ENCODE peak calls at places on chromosomes 2 and 18, in six cellular contexts. R, C, S, B, Y and I are unnamed samples.

GRCh38 chr2:106953779-106954178 is 67.8 kb upstream of the ST6GAL2 start:
- DNase-seq in R (no peak), C (no peak), S (no peak), B (no peak), Y (no peak), I (no peak)

GRCh38 chr2:207504513-207505171 is 25.1 kb upstream of the CREB1 start:
- DNase-seq in R (no peak), C (no peak), S (no peak), B (peak), Y (peak), I (no peak)

GRCh38 chr18:80251700-80252099 is 4.4 kb upstream of the PARD6G start:
- DNase-seq in R (no peak), C (no peak), S (no peak), B (no peak), Y (no peak), I (no peak)

GRCh38 chr2:122660786-122661634 is 905.6 kb downstream of the TSN start:
- DNase-seq in R (no peak), C (no peak), S (no peak), B (no peak), Y (no peak), I (no peak)

GRCh38 chr2:66390811-66391210 is 44.1 kb upstream of the MEIS1 start:
- DNase-seq in R (no peak), C (no peak), S (no peak), B (peak), Y (no peak), I (no peak)

GRCh38 chr2:158761626-158762025 is 33.5 kb upstream of the DAPL1 start:
- DNase-seq in R (no peak), C (no peak), S (no peak), B (peak), Y (peak), I (no peak)

GRCh38 chr2:181036848-181037603 is 56.6 kb downstream of the UBE2E3 start:
- DNase-seq in R (peak), C (no peak), S (no peak), B (peak), Y (peak), I (peak)

GRCh38 chr2:195408196-195408595 is 248.8 kb upstream of the SLC39A10 start:
- DNase-seq in R (no peak), C (no peak), S (no peak), B (no peak), Y (no peak), I (no peak)

GRCh38 chr2:133266926-133267590 is 301.2 kb downstream of the NCKAP5 start:
- DNase-seq in R (no peak), C (no peak), S (no peak), B (no peak), Y (no peak), I (no peak)

GRCh38 chr2:26139269-26140183 is 33.4 kb upstream of the GAREM2 start:
- DNase-seq in R (no peak), C (no peak), S (no peak), B (no peak), Y (no peak), I (no peak)

GRCh38 chr2:104690255-104690999 is 163.5 kb upstream of the POU3F3 start:
- DNase-seq in R (no peak), C (no peak), S (no peak), B (no peak), Y (peak), I (no peak)

GRCh38 chr2:229719926-229720652 is 5.7 kb upstream of the DNER start:
- DNase-seq in R (no peak), C (no peak), S (no peak), B (peak), Y (peak), I (no peak)

GRCh38 chr2:181250691-181251090 is 206.5 kb upstream of the ITGA4 start:
- DNase-seq in R (no peak), C (no peak), S (no peak), B (peak), Y (no peak), I (peak)

GRCh38 chr2:55901322-55901721 is 22.3 kb downstream of the EFEMP1 start:
- DNase-seq in R (no peak), C (no peak), S (no peak), B (peak), Y (peak), I (no peak)

GRCh38 chr18:50207722-50208121 is 12.8 kb upstream of the MYO5B start:
- DNase-seq in R (no peak), C (no peak), S (no peak), B (no peak), Y (no peak), I (no peak)

GRCh38 chr2:141348481-141348880 is 782.3 kb downstream of the LRP1B start:
- DNase-seq in R (no peak), C (peak), S (no peak), B (peak), Y (peak), I (no peak)

GRCh38 chr2:73069855-73070650 is 1.5 kb downstream of the SFXN5 start:
- DNase-seq in R (no peak), C (no peak), S (no peak), B (no peak), Y (peak), I (no peak)

GRCh38 chr2:29014811-29015414 is 33.8 kb downstream of the TOGARAM2 start:
- DNase-seq in R (no peak), C (no peak), S (peak), B (peak), Y (peak), I (no peak)

GRCh38 chr2:99670768-99671734 is 181.2 kb upstream of the REV1 start:
- DNase-seq in R (no peak), C (no peak), S (no peak), B (no peak), Y (peak), I (no peak)

GRCh38 chr2:214465386-214466146 is 54.7 kb downstream of the VWC2L start:
- DNase-seq in R (no peak), C (no peak), S (no peak), B (peak), Y (peak), I (peak)

GRCh38 chr2:157559061-157559460 is 69.6 kb downstream of the ACVR1C start:
- DNase-seq in R (no peak), C (no peak), S (no peak), B (peak), Y (peak), I (no peak)

GRCh38 chr18:61606068-61606660 is 272.9 kb downstream of the CDH20 start:
- DNase-seq in R (no peak), C (no peak), S (peak), B (peak), Y (peak), I (no peak)

GRCh38 chr2:150350500-150350899 is 137.0 kb downstream of the RND3 start:
- DNase-seq in R (no peak), C (no peak), S (no peak), B (no peak), Y (no peak), I (no peak)

GRCh38 chr18:54792079-54792478 is 36.2 kb upstream of the RAB27B start:
- DNase-seq in R (no peak), C (no peak), S (no peak), B (no peak), Y (no peak), I (no peak)

GRCh38 chr2:27123302-27124150 is at the start of gene ABHD1:
- DNase-seq in R (no peak), C (no peak), S (peak), B (no peak), Y (peak), I (no peak)

GRCh38 chr2:196840171-196840570 is 31.0 kb upstream of the C2orf66 start:
- DNase-seq in R (no peak), C (no peak), S (no peak), B (no peak), Y (no peak), I (no peak)

GRCh38 chr2:112730182-112730581 is 9.4 kb downstream of the NT5DC4 start:
- DNase-seq in R (no peak), C (no peak), S (no peak), B (no peak), Y (no peak), I (no peak)

GRCh38 chr18:11366410-11366809 is 217.0 kb upstream of the PIEZO2 start:
- DNase-seq in R (peak), C (peak), S (no peak), B (no peak), Y (peak), I (peak)

GRCh38 chr2:159300586-159300985 is 14.1 kb upstream of the WDSUB1 start:
- DNase-seq in R (no peak), C (no peak), S (no peak), B (no peak), Y (no peak), I (no peak)

GRCh38 chr2:38284971-38285370 is 92.1 kb downstream of the ATL2 start:
- DNase-seq in R (no peak), C (no peak), S (no peak), B (no peak), Y (no peak), I (no peak)

DNA sequence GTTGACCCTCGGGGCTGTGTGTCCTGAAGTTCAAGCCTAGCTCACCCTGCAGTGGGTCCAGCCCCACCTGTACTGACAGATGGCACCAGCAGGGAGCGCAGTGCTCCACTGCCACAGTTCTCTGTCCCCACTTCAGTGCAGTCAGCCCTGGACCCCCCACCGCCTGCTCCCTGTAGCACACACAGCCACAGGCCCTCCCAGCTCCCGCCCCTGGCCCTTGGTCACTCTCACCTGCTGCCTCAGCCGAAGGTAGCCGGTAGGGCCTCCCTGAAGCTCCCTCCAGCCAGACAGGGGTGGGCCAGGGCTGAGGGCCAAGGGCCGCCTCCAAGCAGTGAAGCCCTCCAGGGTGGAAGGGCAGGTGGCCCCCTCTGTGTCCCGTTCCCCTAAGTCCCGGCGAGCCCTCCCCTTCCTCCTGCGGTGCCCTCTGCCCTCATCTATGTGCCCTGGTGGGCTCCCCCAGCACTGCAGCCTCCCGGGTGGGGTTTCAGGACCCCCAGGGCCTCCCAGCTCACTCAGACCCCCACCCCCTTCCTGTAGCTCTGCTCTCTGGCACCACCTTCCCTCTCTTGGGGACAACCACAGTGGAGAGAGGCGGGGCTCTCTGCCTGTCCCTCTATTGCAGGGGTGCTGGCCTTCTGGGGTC is 10.8 kb upstream of the ALPP start:
- DNase-seq in R (no peak), C (no peak), S (no peak), B (no peak), Y (no peak), I (no peak)
- TF ChIP-seq CTCF in R (peak), C (no peak), S (no peak), B (peak), Y (no peak), I (no peak)

DNA sequence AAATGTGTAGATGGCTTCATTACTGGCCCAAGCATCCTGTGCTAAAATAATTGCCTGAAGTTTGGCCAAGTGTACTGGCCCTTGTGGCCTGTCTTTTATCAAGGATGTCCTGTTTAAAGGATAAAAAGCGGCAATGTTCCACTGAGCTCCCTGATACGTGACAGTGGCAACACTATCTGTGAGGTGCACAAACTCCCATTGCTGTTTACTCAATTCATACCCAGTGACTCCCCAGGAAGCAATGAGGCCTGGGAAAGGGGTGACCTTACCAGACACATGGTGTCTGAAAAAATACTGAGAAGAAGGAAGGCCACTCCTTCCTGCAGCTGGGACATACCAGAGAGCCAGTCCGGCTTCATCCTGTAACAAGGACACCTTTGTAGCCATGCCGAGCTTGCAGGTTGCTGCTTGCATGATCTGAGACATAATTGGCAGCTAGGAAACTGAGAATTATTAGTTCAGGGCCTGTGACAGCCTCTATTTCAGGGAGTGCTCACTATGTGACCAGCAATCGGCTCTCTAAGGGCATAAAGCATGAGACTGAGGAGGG is 198.5 kb upstream of the LRATD1 start:
- DNase-seq in R (no peak), C (no peak), S (no peak), B (no peak), Y (no peak), I (no peak)
- TF ChIP-seq CTCF in R (no peak), C (no peak), S (no peak), B (no peak), Y (no peak), I (no peak)

GRCh38 chr2:41496908-41497307 is 550.9 kb upstream of the PKDCC start:
- DNase-seq in R (no peak), C (no peak), S (no peak), B (peak), Y (no peak), I (no peak)
- TF ChIP-seq CTCF in R (no peak), C (peak), S (no peak), B (peak), Y (no peak), I (no peak)

GRCh38 chr2:11180653-11181052 is 25.4 kb downstream of the SLC66A3 start:
- DNase-seq in R (no peak), C (no peak), S (no peak), B (no peak), Y (no peak), I (no peak)
- TF ChIP-seq CTCF in R (no peak), C (no peak), S (no peak), B (no peak), Y (no peak), I (no peak)

GRCh38 chr2:3779650-3780049 is 76.3 kb downstream of the DCDC2C start:
- DNase-seq in R (no peak), C (no peak), S (no peak), B (no peak), Y (no peak), I (no peak)

GRCh38 chr2:3778016-3778415 is 74.6 kb downstream of the DCDC2C start:
- DNase-seq in R (no peak), C (no peak), S (no peak), B (no peak), Y (no peak), I (no peak)

GRCh38 chr2:3778841-3779505 is 75.6 kb downstream of the DCDC2C start:
- DNase-seq in R (no peak), C (no peak), S (no peak), B (no peak), Y (no peak), I (no peak)

GRCh38 chr2:3784731-3785130 is 81.4 kb downstream of the DCDC2C start:
- DNase-seq in R (no peak), C (peak), S (no peak), B (peak), Y (peak), I (no peak)

DNA sequence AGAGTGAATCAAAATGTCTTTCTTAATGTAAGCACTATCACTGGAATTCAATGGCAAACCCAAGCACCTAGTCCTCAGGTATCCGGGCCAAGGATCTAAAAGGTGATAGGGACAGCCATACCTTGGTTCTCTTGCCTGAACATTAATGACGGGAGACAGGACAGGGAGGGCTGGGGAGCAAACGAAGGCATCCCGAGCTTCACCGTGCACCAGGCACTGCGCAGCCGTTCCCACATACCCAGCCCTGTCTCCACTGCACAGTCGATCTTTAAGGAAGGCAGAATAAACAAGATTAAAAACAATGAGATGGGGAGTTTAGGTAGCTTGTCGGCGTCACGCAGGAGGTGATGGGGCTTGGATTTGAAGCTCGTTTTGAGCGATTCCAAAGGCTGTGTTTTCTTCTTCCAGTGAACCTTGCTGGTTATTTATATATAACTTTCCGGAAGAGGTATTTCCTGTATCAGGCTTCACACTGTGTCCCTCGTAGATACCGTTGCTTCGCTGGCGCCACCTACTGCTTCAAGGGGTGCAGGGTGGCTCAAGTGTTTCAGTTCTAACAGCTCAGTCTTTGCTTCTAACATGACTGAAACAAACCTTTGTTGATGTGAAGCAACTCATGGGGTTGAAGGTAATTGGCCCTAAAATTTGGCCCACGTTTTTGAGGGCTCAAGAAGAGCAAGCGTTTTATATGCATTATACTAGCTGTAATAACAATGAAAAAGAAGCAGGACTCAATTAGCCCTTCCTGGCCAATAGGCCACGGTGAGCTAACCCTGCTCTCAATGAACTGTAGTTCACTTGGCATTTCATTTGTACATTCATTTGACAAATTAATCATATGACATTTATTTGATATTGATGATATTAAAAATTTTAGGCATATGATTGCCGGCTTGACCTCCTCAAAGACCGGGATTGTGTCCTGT is 77.4 kb downstream of the DCDC2C start:
- DNase-seq in R (no peak), C (no peak), S (peak), B (peak), Y (peak), I (no peak)
- TF ChIP-seq CTCF in R (peak), C (peak), S (peak), B (peak), Y (peak), I (peak)

DNA sequence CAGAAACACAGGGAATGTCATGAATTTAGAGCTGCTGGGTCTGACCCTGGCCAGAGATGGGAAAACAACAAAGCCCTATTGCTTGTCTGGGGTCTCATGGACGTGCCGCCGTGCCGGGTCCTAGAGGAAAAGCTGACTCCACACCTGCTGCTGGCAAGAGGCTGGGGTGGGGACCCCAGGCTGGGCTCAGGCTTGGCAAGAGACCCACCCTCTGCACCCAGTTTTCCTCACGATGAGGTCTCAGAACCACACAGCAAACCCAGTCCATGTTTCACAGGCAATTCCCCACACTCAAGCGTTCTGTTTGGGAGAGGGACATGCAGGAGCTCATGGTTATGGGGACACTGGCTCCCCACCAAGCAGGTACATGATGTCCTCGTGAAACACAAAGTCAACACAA is 367.3 kb upstream of the SALL3 start:
- DNase-seq in R (no peak), C (no peak), S (no peak), B (no peak), Y (no peak), I (no peak)
- TF ChIP-seq CTCF in R (no peak), C (no peak), S (no peak), B (no peak), Y (no peak), I (no peak)

DNA sequence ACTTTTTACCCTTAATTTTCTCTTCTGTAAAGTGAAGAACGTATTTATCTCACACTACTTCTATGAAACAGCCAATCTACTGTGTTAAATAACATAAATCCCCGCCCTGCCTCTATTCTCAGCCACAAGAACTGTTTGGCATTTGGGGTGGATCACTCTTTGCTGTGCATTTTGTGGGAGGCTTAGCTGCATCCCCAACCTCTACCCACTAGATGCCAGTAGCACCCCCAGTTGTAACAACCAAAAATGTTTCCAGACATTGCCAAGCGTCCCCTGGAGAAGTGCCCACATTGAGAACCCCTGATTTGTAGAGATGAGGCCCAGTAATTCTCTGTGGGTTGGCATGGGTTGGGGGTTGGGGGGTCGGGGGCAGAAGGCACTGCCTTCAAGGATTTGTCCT is 94.7 kb upstream of the BOD1L2 start:
- DNase-seq in R (no peak), C (no peak), S (no peak), B (no peak), Y (no peak), I (no peak)
- TF ChIP-seq CTCF in R (no peak), C (no peak), S (no peak), B (no peak), Y (no peak), I (no peak)

GRCh38 chr18:43719264-43719795 is 442.0 kb upstream of the SYT4 start:
- DNase-seq in R (no peak), C (no peak), S (no peak), B (peak), Y (no peak), I (no peak)
- TF ChIP-seq CTCF in R (no peak), C (no peak), S (no peak), B (no peak), Y (no peak), I (no peak)

GRCh38 chr2:7041421-7041820 is 124.2 kb downstream of the RNF144A start:
- DNase-seq in R (no peak), C (no peak), S (no peak), B (no peak), Y (no peak), I (no peak)
- TF ChIP-seq CTCF in R (no peak), C (no peak), S (no peak), B (no peak), Y (no peak), I (no peak)